ENCODE peak calls at places on chromosomes 6 and 20, in ten cellular contexts. W, E, A, X, O, V, F, I, L and Q are unnamed samples.

GRCh38 chr6:27441001-27441400 is 31.9 kb downstream of the ZNF184 start:
- DNase-seq in V (no peak), O (no peak), W (no peak), F (no peak), X (no peak), A (no peak), L (no peak), I (no peak), E (no peak), Q (no peak)

GRCh38 chr20:11235058-11235457 is 561.3 kb upstream of the JAG1 start:
- DNase-seq in X (no peak), O (no peak), E (no peak), V (no peak), F (no peak), A (no peak), I (no peak), L (no peak), W (no peak), Q (no peak)

GRCh38 chr6:40308533-40309306 is 278.4 kb downstream of the LRFN2 start:
- DNase-seq in A (no peak), E (peak), X (peak), V (no peak), O (peak), L (no peak), I (peak), W (peak), F (peak), Q (peak)

GRCh38 chr20:34037121-34037520 is 43.4 kb downstream of the RALY start:
- DNase-seq in E (no peak), L (no peak), F (no peak), V (no peak), X (peak), W (no peak), I (no peak), O (no peak), A (no peak), Q (peak)

GRCh38 chr20:2653511-2654383 is 1.3 kb downstream of the NOP56 start:
- DNase-seq in W (no peak), O (no peak), I (no peak), E (no peak), A (no peak), V (no peak), X (no peak), L (no peak), F (no peak), Q (peak)

GRCh38 chr6:10138917-10139316 is 276.0 kb downstream of the TFAP2A start:
- DNase-seq in V (no peak), O (no peak), F (no peak), E (no peak), A (no peak), L (no peak), W (no peak), X (no peak), I (no peak), Q (no peak)

GRCh38 chr20:63230800-63231268 is 4.9 kb upstream of the BIRC7 start:
- DNase-seq in L (no peak), X (peak), V (no peak), A (peak), I (peak), E (peak), F (no peak), W (no peak), O (peak), Q (no peak)

GRCh38 chr6:167211870-167212715 is 54.3 kb upstream of the GPR31 start:
- DNase-seq in E (no peak), W (no peak), I (no peak), F (no peak), A (no peak), O (no peak), X (no peak), L (no peak), V (no peak), Q (no peak)

GRCh38 chr6:26333458-26334297 is 31.3 kb upstream of the BTN3A2 start:
- DNase-seq in X (no peak), W (no peak), E (no peak), O (no peak), F (no peak), L (no peak), I (no peak), V (no peak), A (no peak), Q (no peak)

GRCh38 chr6:96466149-96466863 is 55.3 kb upstream of the UFL1 start:
- DNase-seq in W (no peak), F (no peak), A (no peak), V (no peak), L (no peak), O (no peak), E (no peak), I (no peak), X (no peak), Q (no peak)

GRCh38 chr20:36400901-36401300 is 94.8 kb downstream of the DLGAP4 start:
- DNase-seq in V (no peak), A (no peak), W (no peak), O (no peak), F (no peak), X (no peak), L (no peak), E (no peak), I (no peak), Q (no peak)

GRCh38 chr20:3997446-3997845 is 17.9 kb downstream of the RNF24 start:
- DNase-seq in X (no peak), A (no peak), I (no peak), L (no peak), V (no peak), W (no peak), F (no peak), E (no peak), O (no peak), Q (no peak)

GRCh38 chr20:52975024-52975732 is 3.0 kb downstream of the TSHZ2 start:
- DNase-seq in I (no peak), E (no peak), L (peak), F (no peak), W (peak), A (no peak), O (no peak), V (no peak), X (peak), Q (no peak)

GRCh38 chr6:5249451-5250122 is 11.2 kb downstream of the LYRM4 start:
- DNase-seq in E (no peak), O (no peak), W (no peak), L (no peak), V (no peak), X (no peak), F (no peak), I (no peak), A (no peak), Q (no peak)

GRCh38 chr6:51704932-51705540 is 382.4 kb downstream of the PKHD1 start:
- DNase-seq in I (no peak), A (no peak), W (no peak), L (no peak), X (no peak), O (no peak), E (no peak), F (no peak), V (no peak), Q (no peak)

GRCh38 chr6:143111443-143111842 is 50.8 kb downstream of the AIG1 start:
- DNase-seq in W (no peak), L (no peak), E (no peak), V (no peak), O (no peak), F (no peak), I (no peak), X (no peak), A (no peak), Q (no peak)

GRCh38 chr20:61560361-61560853 is 308.3 kb downstream of the CDH4 start:
- DNase-seq in E (no peak), A (no peak), O (peak), X (no peak), I (peak), W (no peak), F (no peak), L (no peak), V (no peak), Q (no peak)

GRCh38 chr6:47700596-47700995 is 2.2 kb downstream of the ADGRF4 start:
- DNase-seq in A (no peak), V (no peak), I (no peak), E (no peak), O (no peak), F (no peak), L (no peak), X (no peak), W (no peak), Q (no peak)

GRCh38 chr20:17556842-17557674 is 12.8 kb upstream of the DSTN start:
- DNase-seq in O (no peak), V (peak), A (peak), W (no peak), E (no peak), X (peak), F (no peak), I (peak), L (no peak), Q (no peak)

GRCh38 chr6:100228437-100229424 is 234.7 kb upstream of the MCHR2 start:
- DNase-seq in E (peak), I (peak), X (peak), A (peak), V (peak), L (no peak), F (peak), O (peak), W (peak), Q (peak)

DNA sequence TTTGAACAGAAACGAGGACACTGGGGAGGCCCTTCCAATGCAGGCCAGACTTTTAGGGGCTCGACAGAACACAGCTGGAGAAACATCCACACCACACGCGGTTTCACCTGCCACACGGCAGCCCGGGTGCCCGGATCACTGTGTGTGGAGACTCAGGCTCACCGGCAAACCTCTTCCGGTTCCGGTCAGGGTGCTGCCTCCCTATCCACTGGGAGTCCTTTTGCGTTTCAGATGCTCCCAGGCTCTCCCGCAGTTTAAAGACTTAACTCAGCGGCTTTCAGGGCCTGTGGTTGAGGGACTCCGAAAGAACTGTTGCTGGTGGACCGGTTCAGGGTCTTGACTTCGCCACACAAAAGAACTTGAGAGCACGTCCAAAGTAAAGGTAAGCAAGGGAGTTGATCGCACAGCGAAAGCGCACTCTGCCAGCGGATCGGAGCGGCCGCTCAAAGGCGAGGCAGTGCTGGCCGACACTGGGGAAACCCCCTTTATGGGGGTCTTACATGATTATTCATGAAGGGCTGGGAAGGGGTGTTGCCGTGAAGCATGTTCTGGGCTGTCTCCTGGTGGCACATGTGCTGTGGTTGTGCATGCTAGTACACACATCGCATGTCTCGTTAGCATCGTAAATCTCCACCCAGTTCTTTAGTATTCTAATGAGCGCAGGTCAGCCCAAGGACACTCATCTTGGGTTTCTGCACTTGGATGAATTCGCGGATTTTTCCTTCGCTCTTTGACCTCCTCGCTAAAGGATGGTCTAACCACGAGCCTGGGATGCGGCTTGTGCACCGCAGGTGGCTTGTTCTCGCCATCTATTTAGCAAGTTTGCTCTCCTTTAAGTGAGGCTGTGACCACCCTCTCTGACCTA is 180.3 kb downstream of the CDH26 start:
- DNase-seq in W (no peak), E (no peak), A (no peak), F (no peak), V (no peak), O (peak), X (peak), L (peak), I (peak), Q (peak)
- TF ChIP-seq POLR2A in W (peak), E (no peak), A (no peak), F (no peak), V (no peak), O (no peak), X (no peak), L (no peak), I (no peak), Q (no peak)

GRCh38 chr6:114131943-114132342 is 161.0 kb upstream of the HDAC2 start:
- DNase-seq in V (no peak), L (no peak), X (no peak), F (no peak), I (no peak), E (no peak), W (no peak), O (no peak), A (no peak), Q (no peak)

GRCh38 chr6:114135348-114136002 is 164.5 kb upstream of the HDAC2 start:
- DNase-seq in V (no peak), L (no peak), E (no peak), X (no peak), A (no peak), O (no peak), I (no peak), F (no peak), W (no peak), Q (no peak)

GRCh38 chr6:114138577-114139248 is 167.8 kb upstream of the HDAC2 start:
- DNase-seq in I (no peak), O (no peak), E (no peak), X (no peak), W (no peak), V (no peak), L (no peak), F (no peak), A (no peak), Q (no peak)

GRCh38 chr6:114133816-114134215 is 162.9 kb upstream of the HDAC2 start:
- DNase-seq in A (no peak), L (no peak), X (no peak), W (no peak), O (no peak), E (no peak), F (no peak), V (no peak), I (no peak), Q (no peak)
- TF ChIP-seq CTCF in A (no peak), L (no peak), X (no peak), W (no peak), O (no peak), E (no peak), F (no peak), V (no peak), I (no peak), Q (no peak)

DNA sequence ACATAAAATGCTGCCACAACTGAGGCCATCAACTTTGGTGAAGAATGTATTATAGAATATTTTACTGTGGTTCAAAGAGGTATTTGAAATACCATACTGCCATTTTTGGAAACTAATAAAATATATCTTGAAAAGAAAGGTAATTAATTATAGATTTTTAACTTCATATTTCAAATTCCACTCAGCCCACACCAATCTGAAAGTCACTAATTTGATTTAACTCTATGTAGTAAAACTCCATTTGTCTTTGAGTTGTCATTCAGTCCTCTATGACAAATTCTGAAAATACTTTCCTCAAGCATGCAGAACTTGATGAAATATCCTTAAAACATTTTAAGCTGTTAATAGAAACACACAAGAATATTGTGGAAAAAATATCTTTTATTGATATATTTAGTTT is 1196.7 kb upstream of the CITED2 start:
- DNase-seq in O (no peak), X (no peak), F (no peak), V (no peak), I (no peak), E (no peak), L (no peak), A (no peak), W (no peak), Q (no peak)
- TF ChIP-seq POLR2AphosphoS5 in O (no peak), X (no peak), F (no peak), V (no peak), I (no peak), E (no peak), L (no peak), A (no peak), W (no peak), Q (no peak)

GRCh38 chr6:32933661-32934085 is 7.2 kb downstream of the HLA-DMB start:
- DNase-seq in I (peak), L (no peak), V (peak), O (peak), A (peak), X (peak), F (peak), E (peak), W (peak), Q (peak)
- TF ChIP-seq POLR2A in I (no peak), L (no peak), V (no peak), O (no peak), A (no peak), X (no peak), F (no peak), E (no peak), W (peak), Q (no peak)

GRCh38 chr6:57324538-57324937 is 7.1 kb downstream of the PRIM2 start:
- DNase-seq in W (no peak), E (no peak), A (no peak), F (no peak), X (no peak), O (peak), I (no peak), L (no peak), V (no peak), Q (no peak)
- TF ChIP-seq CTCF in W (peak), E (peak), A (peak), F (peak), X (peak), O (peak), I (peak), L (peak), V (no peak), Q (no peak)